ENCODE peak calls at places on chromosomes 12 and 14, in six cellular contexts. One of them, this sample, is unnamed.

GRCh38 chr12:114636723-114637480 is 47.1 kb downstream of the TBX3 start:
- DNase-seq in esophagus muscularis mucosa: no peak
- DNase-seq in MCF 10A: peak; percentile 24
- DNase-seq in Peyer's patch: no peak
- DNase-seq in Panc1: no peak
- DNase-seq in mammary epithelial cell: peak; percentile 56
- DNase-seq in this sample: no peak

GRCh38 chr12:132481345-132481744 is 8.6 kb upstream of the FBRSL1 start:
- DNase-seq in esophagus muscularis mucosa: no peak
- DNase-seq in MCF 10A: no peak
- DNase-seq in Peyer's patch: no peak
- DNase-seq in Panc1: no peak
- DNase-seq in mammary epithelial cell: no peak
- DNase-seq in this sample: no peak

GRCh38 chr12:3071710-3072109 is 5.5 kb upstream of the TSPAN9 start:
- DNase-seq in esophagus muscularis mucosa: no peak
- DNase-seq in MCF 10A: no peak
- DNase-seq in Peyer's patch: no peak
- DNase-seq in Panc1: no peak
- DNase-seq in mammary epithelial cell: no peak
- DNase-seq in this sample: no peak

GRCh38 chr12:49540229-49541139 is 1.7 kb downstream of the KCNH3 start:
- DNase-seq in esophagus muscularis mucosa: no peak
- DNase-seq in MCF 10A: no peak
- DNase-seq in Peyer's patch: no peak
- DNase-seq in Panc1: no peak
- DNase-seq in mammary epithelial cell: peak; percentile 72
- DNase-seq in this sample: no peak

GRCh38 chr12:42327227-42327590 is 1.2 kb downstream of the PPHLN1 start:
- DNase-seq in esophagus muscularis mucosa: no peak
- DNase-seq in MCF 10A: no peak
- DNase-seq in Peyer's patch: no peak
- DNase-seq in Panc1: no peak
- DNase-seq in mammary epithelial cell: no peak
- DNase-seq in this sample: no peak

GRCh38 chr12:124174406-124174805 is 120.5 kb upstream of the RFLNA start:
- DNase-seq in esophagus muscularis mucosa: no peak
- DNase-seq in MCF 10A: no peak
- DNase-seq in Peyer's patch: no peak
- DNase-seq in Panc1: no peak
- DNase-seq in mammary epithelial cell: no peak
- DNase-seq in this sample: peak; percentile 42

GRCh38 chr12:72346331-72346944 is 74.3 kb downstream of the TRHDE start:
- DNase-seq in esophagus muscularis mucosa: no peak
- DNase-seq in MCF 10A: peak; percentile 88
- DNase-seq in Peyer's patch: peak; percentile 28
- DNase-seq in Panc1: peak; percentile 54
- DNase-seq in mammary epithelial cell: peak; percentile 75
- DNase-seq in this sample: peak; percentile 58

GRCh38 chr14:68986926-68987652 is 8.0 kb upstream of the ACTN1 start:
- DNase-seq in esophagus muscularis mucosa: no peak
- DNase-seq in MCF 10A: no peak
- DNase-seq in Peyer's patch: no peak
- DNase-seq in Panc1: no peak
- DNase-seq in mammary epithelial cell: peak; percentile 43
- DNase-seq in this sample: no peak

GRCh38 chr12:89768586-89769482 is 60.2 kb upstream of the ATP2B1 start:
- DNase-seq in esophagus muscularis mucosa: no peak
- DNase-seq in MCF 10A: peak; percentile 97
- DNase-seq in Peyer's patch: no peak
- DNase-seq in Panc1: peak; percentile 64
- DNase-seq in mammary epithelial cell: peak; percentile 99
- DNase-seq in this sample: peak; percentile 85

GRCh38 chr14:26163761-26164160 is 434.1 kb downstream of the NOVA1 start:
- DNase-seq in esophagus muscularis mucosa: no peak
- DNase-seq in MCF 10A: no peak
- DNase-seq in Peyer's patch: no peak
- DNase-seq in Panc1: no peak
- DNase-seq in mammary epithelial cell: no peak
- DNase-seq in this sample: no peak

GRCh38 chr12:63948211-63948610 is 103.7 kb downstream of the SRGAP1 start:
- DNase-seq in esophagus muscularis mucosa: no peak
- DNase-seq in MCF 10A: no peak
- DNase-seq in Peyer's patch: no peak
- DNase-seq in Panc1: no peak
- DNase-seq in mammary epithelial cell: no peak
- DNase-seq in this sample: no peak

GRCh38 chr14:68938515-68939423 is 40.3 kb downstream of the ACTN1 start:
- DNase-seq in esophagus muscularis mucosa: no peak
- DNase-seq in MCF 10A: no peak
- DNase-seq in Peyer's patch: no peak
- DNase-seq in Panc1: no peak
- DNase-seq in mammary epithelial cell: no peak
- DNase-seq in this sample: no peak

GRCh38 chr12:11877102-11877826 is 193.5 kb upstream of the BCL2L14 start:
- DNase-seq in esophagus muscularis mucosa: no peak
- DNase-seq in MCF 10A: no peak
- DNase-seq in Peyer's patch: no peak
- DNase-seq in Panc1: no peak
- DNase-seq in mammary epithelial cell: no peak
- DNase-seq in this sample: no peak

GRCh38 chr12:62703011-62703380 is 232.0 kb downstream of the PPM1H start:
- DNase-seq in esophagus muscularis mucosa: no peak
- DNase-seq in MCF 10A: no peak
- DNase-seq in Peyer's patch: no peak
- DNase-seq in Panc1: no peak
- DNase-seq in mammary epithelial cell: peak; percentile 80
- DNase-seq in this sample: no peak

GRCh38 chr12:4392223-4392742 is 12.8 kb upstream of the FGF23 start:
- DNase-seq in esophagus muscularis mucosa: no peak
- DNase-seq in MCF 10A: no peak
- DNase-seq in Peyer's patch: no peak
- DNase-seq in Panc1: no peak
- DNase-seq in mammary epithelial cell: no peak
- DNase-seq in this sample: no peak

GRCh38 chr12:78802593-78802992 is 62.0 kb upstream of the SYT1 start:
- DNase-seq in esophagus muscularis mucosa: no peak
- DNase-seq in MCF 10A: peak; percentile 64
- DNase-seq in Peyer's patch: no peak
- DNase-seq in Panc1: no peak
- DNase-seq in mammary epithelial cell: peak; percentile 87
- DNase-seq in this sample: peak; percentile 22

GRCh38 chr12:58414398-58414871 is 473.1 kb downstream of the ATP23 start:
- DNase-seq in esophagus muscularis mucosa: no peak
- DNase-seq in MCF 10A: no peak
- DNase-seq in Peyer's patch: no peak
- DNase-seq in Panc1: no peak
- DNase-seq in mammary epithelial cell: peak; percentile 78
- DNase-seq in this sample: no peak

GRCh38 chr14:60621386-60621785 is 27.9 kb downstream of the SIX1 start:
- DNase-seq in esophagus muscularis mucosa: no peak
- DNase-seq in MCF 10A: no peak
- DNase-seq in Peyer's patch: no peak
- DNase-seq in Panc1: no peak
- DNase-seq in mammary epithelial cell: no peak
- DNase-seq in this sample: no peak

GRCh38 chr12:106739815-106740552 is 34.5 kb upstream of the RIC8B start:
- DNase-seq in esophagus muscularis mucosa: no peak
- DNase-seq in MCF 10A: peak; percentile 19
- DNase-seq in Peyer's patch: no peak
- DNase-seq in Panc1: no peak
- DNase-seq in mammary epithelial cell: no peak
- DNase-seq in this sample: no peak

GRCh38 chr14:56979961-56980360 is 169.7 kb upstream of the OTX2 start:
- DNase-seq in esophagus muscularis mucosa: no peak
- DNase-seq in MCF 10A: no peak
- DNase-seq in Peyer's patch: no peak
- DNase-seq in Panc1: no peak
- DNase-seq in mammary epithelial cell: no peak
- DNase-seq in this sample: no peak

GRCh38 chr12:91817512-91817911 is 328.1 kb downstream of the BTG1 start:
- DNase-seq in esophagus muscularis mucosa: no peak
- DNase-seq in MCF 10A: peak; percentile 49
- DNase-seq in Peyer's patch: no peak
- DNase-seq in Panc1: no peak
- DNase-seq in mammary epithelial cell: peak; percentile 40
- DNase-seq in this sample: no peak

GRCh38 chr12:125198647-125199046 is 133.4 kb downstream of the AACS start:
- DNase-seq in esophagus muscularis mucosa: no peak
- DNase-seq in MCF 10A: no peak
- DNase-seq in Peyer's patch: no peak
- DNase-seq in Panc1: no peak
- DNase-seq in mammary epithelial cell: no peak
- DNase-seq in this sample: no peak

GRCh38 chr12:125202421-125202820 is 137.2 kb downstream of the AACS start:
- DNase-seq in esophagus muscularis mucosa: no peak
- DNase-seq in MCF 10A: no peak
- DNase-seq in Peyer's patch: no peak
- DNase-seq in Panc1: no peak
- DNase-seq in mammary epithelial cell: no peak
- DNase-seq in this sample: no peak

GRCh38 chr12:125201940-125202339 is 136.7 kb downstream of the AACS start:
- DNase-seq in esophagus muscularis mucosa: no peak
- DNase-seq in MCF 10A: no peak
- DNase-seq in Peyer's patch: no peak
- DNase-seq in Panc1: no peak
- DNase-seq in mammary epithelial cell: no peak
- DNase-seq in this sample: no peak

GRCh38 chr12:125206757-125207156 is 141.5 kb downstream of the AACS start:
- DNase-seq in esophagus muscularis mucosa: no peak
- DNase-seq in MCF 10A: no peak
- DNase-seq in Peyer's patch: no peak
- DNase-seq in Panc1: no peak
- DNase-seq in mammary epithelial cell: no peak
- DNase-seq in this sample: no peak

GRCh38 chr12:125203145-125203765 is 138.0 kb downstream of the AACS start:
- DNase-seq in esophagus muscularis mucosa: no peak
- DNase-seq in MCF 10A: peak; percentile 34
- DNase-seq in Peyer's patch: no peak
- DNase-seq in Panc1: no peak
- DNase-seq in mammary epithelial cell: no peak
- DNase-seq in this sample: no peak
- TF ChIP-seq CTCF in esophagus muscularis mucosa: no peak
- TF ChIP-seq CTCF in MCF 10A: peak; percentile 47
- TF ChIP-seq CTCF in Peyer's patch: no peak
- TF ChIP-seq CTCF in Panc1: peak; percentile 73
- TF ChIP-seq CTCF in mammary epithelial cell: peak; percentile 66
- TF ChIP-seq CTCF in this sample: peak; percentile 43

GRCh38 chr12:56258068-56258819 is at the start of gene ANKRD52:
- DNase-seq in esophagus muscularis mucosa: no peak
- DNase-seq in MCF 10A: peak; percentile 70
- DNase-seq in Peyer's patch: peak; percentile 75
- DNase-seq in Panc1: no peak
- DNase-seq in mammary epithelial cell: peak; percentile 72
- DNase-seq in this sample: no peak
- TF ChIP-seq CTCF in esophagus muscularis mucosa: peak; percentile 86
- TF ChIP-seq CTCF in MCF 10A: peak; percentile 59
- TF ChIP-seq CTCF in Peyer's patch: peak; percentile 93
- TF ChIP-seq CTCF in Panc1: peak; percentile 97
- TF ChIP-seq CTCF in mammary epithelial cell: peak; percentile 54
- TF ChIP-seq CTCF in this sample: peak; percentile 40

DNA sequence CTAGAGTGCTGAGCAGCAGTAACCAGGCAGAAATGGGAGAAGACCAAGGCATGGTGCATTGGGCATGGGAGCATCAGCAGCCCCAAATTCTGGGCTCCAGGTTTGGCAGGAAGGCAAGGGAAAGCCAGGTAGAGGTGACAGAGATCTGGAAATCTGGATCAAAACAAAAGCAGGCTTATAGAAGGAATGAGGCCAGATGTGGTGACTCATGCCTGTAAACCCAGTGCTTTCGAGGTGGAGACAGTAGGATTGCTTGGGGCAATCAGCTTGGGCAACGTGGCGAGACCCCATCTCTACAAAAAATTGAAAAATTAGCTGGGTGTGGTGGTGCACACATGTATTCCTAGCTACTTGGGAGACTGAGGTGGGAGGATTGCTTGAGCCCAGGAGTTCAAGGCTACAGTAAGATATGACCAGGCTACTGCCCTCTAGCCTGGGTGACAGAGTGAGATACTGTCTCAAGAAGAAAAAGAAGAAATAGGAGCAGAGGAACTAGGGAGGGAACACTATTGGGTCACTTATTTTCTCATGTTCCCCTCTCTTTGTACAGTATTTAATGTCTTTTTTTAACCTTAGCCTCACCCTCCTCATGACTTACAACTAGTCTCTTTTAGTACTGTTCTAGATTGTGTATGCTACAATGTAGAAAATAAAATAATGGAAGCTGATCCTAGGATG is 25.1 kb downstream of the SLC4A8 start:
- DNase-seq in esophagus muscularis mucosa: no peak
- DNase-seq in MCF 10A: peak; percentile 45
- DNase-seq in Peyer's patch: no peak
- DNase-seq in Panc1: no peak
- DNase-seq in mammary epithelial cell: peak; percentile 47
- DNase-seq in this sample: no peak
- TF ChIP-seq CTCF in esophagus muscularis mucosa: no peak
- TF ChIP-seq CTCF in MCF 10A: no peak
- TF ChIP-seq CTCF in Peyer's patch: no peak
- TF ChIP-seq CTCF in Panc1: no peak
- TF ChIP-seq CTCF in mammary epithelial cell: no peak
- TF ChIP-seq CTCF in this sample: no peak

GRCh38 chr14:97138801-97139200 is 341.6 kb downstream of the VRK1 start:
- DNase-seq in esophagus muscularis mucosa: no peak
- DNase-seq in MCF 10A: peak; percentile 4
- DNase-seq in Peyer's patch: no peak
- DNase-seq in Panc1: no peak
- DNase-seq in mammary epithelial cell: no peak
- DNase-seq in this sample: no peak
- TF ChIP-seq CTCF in esophagus muscularis mucosa: no peak
- TF ChIP-seq CTCF in MCF 10A: no peak
- TF ChIP-seq CTCF in Peyer's patch: no peak
- TF ChIP-seq CTCF in Panc1: no peak
- TF ChIP-seq CTCF in mammary epithelial cell: no peak
- TF ChIP-seq CTCF in this sample: no peak

GRCh38 chr12:52037248-52037861 is 13.9 kb upstream of the NR4A1 start:
- DNase-seq in esophagus muscularis mucosa: no peak
- DNase-seq in MCF 10A: no peak
- DNase-seq in Peyer's patch: no peak
- DNase-seq in Panc1: no peak
- DNase-seq in mammary epithelial cell: no peak
- DNase-seq in this sample: no peak
- TF ChIP-seq CTCF in esophagus muscularis mucosa: no peak
- TF ChIP-seq CTCF in MCF 10A: no peak
- TF ChIP-seq CTCF in Peyer's patch: no peak
- TF ChIP-seq CTCF in Panc1: no peak
- TF ChIP-seq CTCF in mammary epithelial cell: no peak
- TF ChIP-seq CTCF in this sample: peak; percentile 5

DNA sequence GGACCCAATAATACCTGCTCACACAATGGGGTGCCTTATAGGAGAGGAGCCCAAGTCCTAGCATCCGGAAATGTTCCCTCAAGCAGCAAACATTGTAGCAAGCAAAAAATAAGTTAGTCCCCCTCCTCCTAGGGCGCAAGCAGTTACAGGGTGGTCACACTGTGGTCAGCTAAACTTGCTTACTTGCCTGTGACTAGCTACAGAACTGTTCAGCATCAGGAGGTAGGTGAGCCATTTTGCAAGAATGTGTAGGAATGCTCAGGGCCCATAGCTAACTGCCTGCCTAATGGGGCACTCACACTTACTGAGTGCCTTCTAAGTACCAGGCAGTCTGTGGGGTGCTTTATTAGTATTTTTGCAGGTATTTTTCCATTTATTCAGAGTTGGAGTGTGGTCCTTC is 154.6 kb upstream of the GRIN2B start:
- DNase-seq in esophagus muscularis mucosa: no peak
- DNase-seq in MCF 10A: no peak
- DNase-seq in Peyer's patch: no peak
- DNase-seq in Panc1: no peak
- DNase-seq in mammary epithelial cell: no peak
- DNase-seq in this sample: no peak
- TF ChIP-seq CTCF in esophagus muscularis mucosa: no peak
- TF ChIP-seq CTCF in MCF 10A: no peak
- TF ChIP-seq CTCF in Peyer's patch: no peak
- TF ChIP-seq CTCF in Panc1: no peak
- TF ChIP-seq CTCF in mammary epithelial cell: no peak
- TF ChIP-seq CTCF in this sample: no peak